ENCODE peak calls at places on chromosomes 13 and 19, in ten cellular contexts. B is NCI-H748 treated with DMSO at 0.1 percent for 48 hours; W is stimulated activated CD4-positive, alpha-beta T cell treated with anti-CD3 and anti-CD28 coated beads, Interleukin-2, amount 100 ng/mL, for 48 hours; K is sciatic nerve; D is endodermal cell; C is HTR-8/SVneo; V is T-helper 1 cell; T is ecto neural progenitor cell; G is astrocyte of the cerebellum; X is iris pigment epithelial cell. H is an unnamed sample.
A peak's percentile ranks its signal among the peaks of the same experiment; 100 is the strongest.

GRCh38 chr19:18102916-18103542 is 5.5 kb downstream of the MAST3 start:
- DNase-seq in X (no peak), V (no peak), G (no peak), B (no peak), D (no peak), C (no peak), K (no peak), W (no peak), T (no peak), H (no peak)

GRCh38 chr19:2329162-2329505 is 650 bp downstream of the SPPL2B start:
- DNase-seq in V (no peak), T (no peak), D (no peak), C (no peak), B (no peak), K (no peak), W (no peak), G (no peak), X (no peak), H (no peak)

GRCh38 chr19:4224470-4224869 is 4.9 kb upstream of the EBI3 start:
- DNase-seq in V (no peak), B (no peak), T (no peak), G (no peak), C (no peak), W (no peak), K (no peak), D (no peak), X (no peak), H (no peak)

GRCh38 chr13:112444001-112444311 is 67.8 kb downstream of the SPACA7 start:
- DNase-seq in X (peak; percentile 52), D (peak; percentile 97), G (peak; percentile 19), T (peak; percentile 92), B (peak; percentile 68), V (peak; percentile 3), K (peak; percentile 74), W (peak; percentile 65), C (peak; percentile 56), H (peak; percentile 46)

GRCh38 chr19:12726988-12727316 is 3.2 kb upstream of the TNPO2 start:
- DNase-seq in K (no peak), D (peak; percentile 47), C (no peak), T (no peak), X (no peak), G (no peak), W (no peak), V (no peak), B (no peak), H (no peak)

GRCh38 chr19:944663-945241 is 18.9 kb downstream of the ARID3A start:
- DNase-seq in K (no peak), D (no peak), B (no peak), T (no peak), V (no peak), X (no peak), C (no peak), G (no peak), W (no peak), H (no peak)

GRCh38 chr19:41441321-41441945 is 1.5 kb upstream of the ERICH4 start:
- DNase-seq in X (no peak), T (no peak), V (no peak), C (no peak), B (no peak), W (no peak), K (peak; percentile 45), G (no peak), D (no peak), H (no peak)

GRCh38 chr19:11078893-11079292 is 10.4 kb upstream of the LDLR start:
- DNase-seq in D (no peak), T (no peak), C (no peak), W (no peak), K (no peak), V (no peak), G (no peak), X (no peak), B (no peak), H (no peak)

GRCh38 chr13:21541980-21542379 is 62.0 kb downstream of the MICU2 start:
- DNase-seq in G (no peak), B (no peak), X (no peak), V (no peak), D (no peak), C (no peak), W (no peak), K (no peak), T (no peak), H (no peak)

GRCh38 chr13:103145476-103145875 is 79.3 kb upstream of the SLC10A2 start:
- DNase-seq in V (no peak), C (no peak), W (no peak), X (peak; percentile 28), D (no peak), T (no peak), G (no peak), K (no peak), B (no peak), H (no peak)

GRCh38 chr13:66402546-66402945 is 827.6 kb downstream of the PCDH9 start:
- DNase-seq in T (no peak), W (no peak), B (no peak), K (no peak), C (no peak), D (no peak), X (no peak), G (no peak), V (no peak), H (no peak)

GRCh38 chr19:3469638-3470499 is 10.5 kb downstream of the SMIM24 start:
- DNase-seq in K (no peak), V (no peak), B (no peak), D (peak; percentile 38), W (no peak), T (no peak), G (no peak), X (no peak), C (no peak), H (no peak)

GRCh38 chr19:41323023-41323422 is 13.1 kb downstream of the CCDC97 start:
- DNase-seq in B (no peak), D (peak; percentile 61), W (no peak), K (no peak), T (no peak), C (no peak), V (no peak), X (peak; percentile 90), G (no peak), H (no peak)

GRCh38 chr13:24183741-24184182 is 23.2 kb downstream of the SPATA13 start:
- DNase-seq in V (no peak), W (no peak), D (no peak), X (no peak), G (no peak), C (no peak), B (no peak), T (no peak), K (no peak), H (no peak)

GRCh38 chr13:91426913-91427312 is 28.5 kb downstream of the GPC5 start:
- DNase-seq in G (no peak), B (no peak), T (no peak), X (no peak), C (no peak), V (no peak), K (no peak), D (no peak), W (no peak), H (no peak)

GRCh38 chr13:73133536-73133935 is 74.7 kb downstream of the KLF5 start:
- DNase-seq in W (no peak), D (no peak), G (no peak), K (no peak), B (no peak), V (no peak), T (no peak), C (no peak), X (peak; percentile 56), H (no peak)

GRCh38 chr13:105466376-105466775 is 1069.1 kb downstream of the EFNB2 start:
- DNase-seq in X (no peak), K (no peak), C (no peak), G (no peak), T (no peak), V (no peak), B (no peak), W (no peak), D (peak; percentile 68), H (no peak)

GRCh38 chr19:39765091-39766076 is 13.3 kb upstream of the LEUTX start:
- DNase-seq in G (peak; percentile 11), D (peak; percentile 85), C (peak; percentile 34), W (peak; percentile 52), K (no peak), T (peak; percentile 58), X (peak; percentile 21), V (peak; percentile 31), B (peak; percentile 29), H (peak; percentile 38)

GRCh38 chr13:40432018-40432978 is 234.1 kb downstream of the FOXO1 start:
- DNase-seq in C (no peak), X (no peak), G (no peak), V (no peak), K (no peak), B (no peak), D (no peak), W (no peak), T (no peak), H (no peak)

GRCh38 chr13:23642110-23642509 is 71.9 kb downstream of the TNFRSF19 start:
- DNase-seq in G (no peak), T (no peak), K (no peak), V (no peak), B (no peak), C (no peak), X (no peak), D (no peak), W (no peak), H (no peak)

H was measured in NCI-H460.